ENCODE peak calls at places on chromosomes 12 and 14, in nine cellular contexts. One of them, this sample, is unnamed.

GRCh38 chr14:105326891-105327694 is 12.5 kb downstream of the PACS2 start:
- DNase-seq in CD4-positive, alpha-beta memory T cell: no peak
- DNase-seq in SK-N-SH: peak; percentile 35
- DNase-seq in amygdala: no peak
- DNase-seq in effector memory CD8-positive, alpha-beta T cell: no peak
- DNase-seq in AG09309: no peak
- DNase-seq in NCI-H2029: no peak
- DNase-seq in anterior cingulate cortex: no peak
- DNase-seq in SK-MEL-5: no peak
- DNase-seq in this sample: no peak

GRCh38 chr12:115295886-115296285 is 611.9 kb upstream of the TBX3 start:
- DNase-seq in CD4-positive, alpha-beta memory T cell: no peak
- DNase-seq in SK-N-SH: no peak
- DNase-seq in amygdala: no peak
- DNase-seq in effector memory CD8-positive, alpha-beta T cell: no peak
- DNase-seq in AG09309: no peak
- DNase-seq in NCI-H2029: no peak
- DNase-seq in anterior cingulate cortex: no peak
- DNase-seq in SK-MEL-5: no peak
- DNase-seq in this sample: no peak

GRCh38 chr12:82627799-82628198 is 58.9 kb upstream of the TMTC2 start:
- DNase-seq in CD4-positive, alpha-beta memory T cell: no peak
- DNase-seq in SK-N-SH: peak; percentile 18
- DNase-seq in amygdala: no peak
- DNase-seq in effector memory CD8-positive, alpha-beta T cell: no peak
- DNase-seq in AG09309: peak; percentile 7
- DNase-seq in NCI-H2029: peak; percentile 9
- DNase-seq in anterior cingulate cortex: no peak
- DNase-seq in SK-MEL-5: peak; percentile 74
- DNase-seq in this sample: no peak

GRCh38 chr14:75976838-75977237 is 5.0 kb downstream of the TGFB3 start:
- DNase-seq in CD4-positive, alpha-beta memory T cell: no peak
- DNase-seq in SK-N-SH: no peak
- DNase-seq in amygdala: no peak
- DNase-seq in effector memory CD8-positive, alpha-beta T cell: no peak
- DNase-seq in AG09309: no peak
- DNase-seq in NCI-H2029: no peak
- DNase-seq in anterior cingulate cortex: no peak
- DNase-seq in SK-MEL-5: peak; percentile 8
- DNase-seq in this sample: no peak

GRCh38 chr12:111224196-111225066 is 144.5 kb downstream of the PHETA1 start:
- DNase-seq in CD4-positive, alpha-beta memory T cell: no peak
- DNase-seq in SK-N-SH: peak; percentile 79
- DNase-seq in amygdala: no peak
- DNase-seq in effector memory CD8-positive, alpha-beta T cell: no peak
- DNase-seq in AG09309: no peak
- DNase-seq in NCI-H2029: no peak
- DNase-seq in anterior cingulate cortex: no peak
- DNase-seq in SK-MEL-5: no peak
- DNase-seq in this sample: no peak

GRCh38 chr14:65281991-65282908 is 130.3 kb upstream of the FUT8 start:
- DNase-seq in CD4-positive, alpha-beta memory T cell: peak; percentile 18
- DNase-seq in SK-N-SH: no peak
- DNase-seq in amygdala: peak; percentile 41
- DNase-seq in effector memory CD8-positive, alpha-beta T cell: no peak
- DNase-seq in AG09309: peak; percentile 77
- DNase-seq in NCI-H2029: no peak
- DNase-seq in anterior cingulate cortex: peak; percentile 75
- DNase-seq in SK-MEL-5: no peak
- DNase-seq in this sample: no peak

GRCh38 chr14:32252030-32252670 is 49.1 kb upstream of the RNU6-8 start:
- DNase-seq in CD4-positive, alpha-beta memory T cell: peak; percentile 65
- DNase-seq in SK-N-SH: peak; percentile 76
- DNase-seq in amygdala: peak; percentile 71
- DNase-seq in effector memory CD8-positive, alpha-beta T cell: peak; percentile 25
- DNase-seq in AG09309: peak; percentile 35
- DNase-seq in NCI-H2029: peak; percentile 96
- DNase-seq in anterior cingulate cortex: peak; percentile 34
- DNase-seq in SK-MEL-5: peak; percentile 87
- DNase-seq in this sample: no peak

GRCh38 chr12:42235426-42235825 is 2.6 kb downstream of the YAF2 start:
- DNase-seq in CD4-positive, alpha-beta memory T cell: no peak
- DNase-seq in SK-N-SH: no peak
- DNase-seq in amygdala: no peak
- DNase-seq in effector memory CD8-positive, alpha-beta T cell: no peak
- DNase-seq in AG09309: no peak
- DNase-seq in NCI-H2029: peak; percentile 39
- DNase-seq in anterior cingulate cortex: no peak
- DNase-seq in SK-MEL-5: no peak
- DNase-seq in this sample: no peak

GRCh38 chr12:64440100-64440499 is 11.8 kb upstream of the TBK1 start:
- DNase-seq in CD4-positive, alpha-beta memory T cell: no peak
- DNase-seq in SK-N-SH: no peak
- DNase-seq in amygdala: no peak
- DNase-seq in effector memory CD8-positive, alpha-beta T cell: no peak
- DNase-seq in AG09309: no peak
- DNase-seq in NCI-H2029: no peak
- DNase-seq in anterior cingulate cortex: no peak
- DNase-seq in SK-MEL-5: no peak
- DNase-seq in this sample: no peak

GRCh38 chr14:73234029-73234428 is 3.3 kb upstream of the PAPLN start:
- DNase-seq in CD4-positive, alpha-beta memory T cell: no peak
- DNase-seq in SK-N-SH: no peak
- DNase-seq in amygdala: no peak
- DNase-seq in effector memory CD8-positive, alpha-beta T cell: no peak
- DNase-seq in AG09309: no peak
- DNase-seq in NCI-H2029: no peak
- DNase-seq in anterior cingulate cortex: no peak
- DNase-seq in SK-MEL-5: no peak
- DNase-seq in this sample: no peak

GRCh38 chr12:57476162-57476992 is 3.3 kb downstream of the ARHGAP9 start:
- DNase-seq in CD4-positive, alpha-beta memory T cell: peak; percentile 68
- DNase-seq in SK-N-SH: no peak
- DNase-seq in amygdala: no peak
- DNase-seq in effector memory CD8-positive, alpha-beta T cell: peak; percentile 77
- DNase-seq in AG09309: no peak
- DNase-seq in NCI-H2029: no peak
- DNase-seq in anterior cingulate cortex: no peak
- DNase-seq in SK-MEL-5: no peak
- DNase-seq in this sample: no peak

GRCh38 chr14:76768671-76769500 is 7.6 kb downstream of the VASH1 start:
- DNase-seq in CD4-positive, alpha-beta memory T cell: no peak
- DNase-seq in SK-N-SH: no peak
- DNase-seq in amygdala: no peak
- DNase-seq in effector memory CD8-positive, alpha-beta T cell: no peak
- DNase-seq in AG09309: no peak
- DNase-seq in NCI-H2029: no peak
- DNase-seq in anterior cingulate cortex: no peak
- DNase-seq in SK-MEL-5: no peak
- DNase-seq in this sample: no peak

GRCh38 chr14:100547633-100548294 is 39.5 kb downstream of the BEGAIN start:
- DNase-seq in CD4-positive, alpha-beta memory T cell: peak; percentile 85
- DNase-seq in SK-N-SH: no peak
- DNase-seq in amygdala: no peak
- DNase-seq in effector memory CD8-positive, alpha-beta T cell: peak; percentile 50
- DNase-seq in AG09309: no peak
- DNase-seq in NCI-H2029: peak; percentile 60
- DNase-seq in anterior cingulate cortex: no peak
- DNase-seq in SK-MEL-5: peak; percentile 82
- DNase-seq in this sample: no peak

GRCh38 chr12:100717733-100718067 is 76.9 kb upstream of the ANO4 start:
- DNase-seq in CD4-positive, alpha-beta memory T cell: no peak
- DNase-seq in SK-N-SH: no peak
- DNase-seq in amygdala: no peak
- DNase-seq in effector memory CD8-positive, alpha-beta T cell: no peak
- DNase-seq in AG09309: no peak
- DNase-seq in NCI-H2029: no peak
- DNase-seq in anterior cingulate cortex: no peak
- DNase-seq in SK-MEL-5: no peak
- DNase-seq in this sample: no peak

GRCh38 chr14:70808402-70809237 is 693 bp downstream of the MAP3K9 start:
- DNase-seq in CD4-positive, alpha-beta memory T cell: peak; percentile 15
- DNase-seq in SK-N-SH: peak; percentile 81
- DNase-seq in amygdala: no peak
- DNase-seq in effector memory CD8-positive, alpha-beta T cell: no peak
- DNase-seq in AG09309: no peak
- DNase-seq in NCI-H2029: no peak
- DNase-seq in anterior cingulate cortex: no peak
- DNase-seq in SK-MEL-5: peak; percentile 24
- DNase-seq in this sample: no peak

GRCh38 chr12:57173683-57174082 is 26.3 kb upstream of the LRP1-AS start:
- DNase-seq in CD4-positive, alpha-beta memory T cell: no peak
- DNase-seq in SK-N-SH: no peak
- DNase-seq in amygdala: no peak
- DNase-seq in effector memory CD8-positive, alpha-beta T cell: no peak
- DNase-seq in AG09309: no peak
- DNase-seq in NCI-H2029: no peak
- DNase-seq in anterior cingulate cortex: no peak
- DNase-seq in SK-MEL-5: no peak
- DNase-seq in this sample: no peak

GRCh38 chr12:2652011-2652400 is 142.8 kb upstream of the FKBP4 start:
- DNase-seq in CD4-positive, alpha-beta memory T cell: no peak
- DNase-seq in SK-N-SH: no peak
- DNase-seq in amygdala: no peak
- DNase-seq in effector memory CD8-positive, alpha-beta T cell: no peak
- DNase-seq in AG09309: no peak
- DNase-seq in NCI-H2029: no peak
- DNase-seq in anterior cingulate cortex: no peak
- DNase-seq in SK-MEL-5: no peak
- DNase-seq in this sample: no peak

GRCh38 chr12:120075034-120075616 is 41.4 kb downstream of the RAB35 start:
- DNase-seq in CD4-positive, alpha-beta memory T cell: no peak
- DNase-seq in SK-N-SH: no peak
- DNase-seq in amygdala: no peak
- DNase-seq in effector memory CD8-positive, alpha-beta T cell: no peak
- DNase-seq in AG09309: no peak
- DNase-seq in NCI-H2029: no peak
- DNase-seq in anterior cingulate cortex: no peak
- DNase-seq in SK-MEL-5: no peak
- DNase-seq in this sample: no peak

GRCh38 chr12:98470469-98471082 is 44.8 kb upstream of the TMPO start:
- DNase-seq in CD4-positive, alpha-beta memory T cell: no peak
- DNase-seq in SK-N-SH: no peak
- DNase-seq in amygdala: no peak
- DNase-seq in effector memory CD8-positive, alpha-beta T cell: no peak
- DNase-seq in AG09309: no peak
- DNase-seq in NCI-H2029: no peak
- DNase-seq in anterior cingulate cortex: no peak
- DNase-seq in SK-MEL-5: peak; percentile 34
- DNase-seq in this sample: no peak

GRCh38 chr12:100395811-100396210 is 38.9 kb downstream of the SLC17A8 start:
- DNase-seq in CD4-positive, alpha-beta memory T cell: no peak
- DNase-seq in SK-N-SH: no peak
- DNase-seq in amygdala: no peak
- DNase-seq in effector memory CD8-positive, alpha-beta T cell: no peak
- DNase-seq in AG09309: no peak
- DNase-seq in NCI-H2029: no peak
- DNase-seq in anterior cingulate cortex: no peak
- DNase-seq in SK-MEL-5: no peak
- DNase-seq in this sample: no peak

GRCh38 chr14:24071836-24072420 is 566 bp downstream of the CPNE6 start:
- DNase-seq in CD4-positive, alpha-beta memory T cell: no peak
- DNase-seq in SK-N-SH: no peak
- DNase-seq in amygdala: no peak
- DNase-seq in effector memory CD8-positive, alpha-beta T cell: no peak
- DNase-seq in AG09309: no peak
- DNase-seq in NCI-H2029: no peak
- DNase-seq in anterior cingulate cortex: peak; percentile 46
- DNase-seq in SK-MEL-5: no peak
- DNase-seq in this sample: no peak

GRCh38 chr12:80709811-80710726 is 2.6 kb downstream of the MYF6 start:
- DNase-seq in CD4-positive, alpha-beta memory T cell: no peak
- DNase-seq in SK-N-SH: peak; percentile 43
- DNase-seq in amygdala: no peak
- DNase-seq in effector memory CD8-positive, alpha-beta T cell: no peak
- DNase-seq in AG09309: no peak
- DNase-seq in NCI-H2029: no peak
- DNase-seq in anterior cingulate cortex: no peak
- DNase-seq in SK-MEL-5: peak; percentile 53
- DNase-seq in this sample: no peak

GRCh38 chr14:59240356-59240755 is 51.9 kb downstream of the DAAM1 start:
- DNase-seq in CD4-positive, alpha-beta memory T cell: no peak
- DNase-seq in SK-N-SH: no peak
- DNase-seq in amygdala: no peak
- DNase-seq in effector memory CD8-positive, alpha-beta T cell: no peak
- DNase-seq in AG09309: no peak
- DNase-seq in NCI-H2029: no peak
- DNase-seq in anterior cingulate cortex: no peak
- DNase-seq in SK-MEL-5: no peak
- DNase-seq in this sample: no peak